ENCODE peak calls at places on chromosomes 13 and 19, in ten cellular contexts. V is G401; W is lung microvascular endothelial cell; J is ELR; T is activated CD4-positive, CD25-positive, alpha-beta regulatory T cell; S is heart right ventricle; X is GF-D8; O is NCI-H1092; E is neural crest cell; K is BJ. I is an unnamed sample.
A peak's percentile ranks its signal among the peaks of the same experiment; 100 is the strongest.

GRCh38 chr13:41352935-41353801 is 42.1 kb downstream of the NAA16 start:
- DNase-seq in J (peak; percentile 65), W (peak; percentile 72), X (peak; percentile 16), E (peak; percentile 30), V (peak; percentile 68), T (no peak), O (peak; percentile 0), K (peak; percentile 16), S (no peak), I (no peak)

GRCh38 chr13:50594276-50594970 is 249.1 kb downstream of the DLEU7 start:
- DNase-seq in K (no peak), S (no peak), J (no peak), E (peak; percentile 18), V (no peak), O (no peak), T (no peak), X (no peak), W (no peak), I (no peak)

GRCh38 chr19:34313188-34313587 is 51.8 kb upstream of the GPI start:
- DNase-seq in T (no peak), W (no peak), S (no peak), V (no peak), E (no peak), K (no peak), O (no peak), J (peak; percentile 85), X (no peak), I (no peak)

GRCh38 chr19:16380943-16381755 is 56.5 kb downstream of the KLF2 start:
- DNase-seq in K (no peak), T (no peak), J (no peak), S (no peak), V (no peak), O (no peak), X (no peak), W (no peak), E (no peak), I (no peak)

GRCh38 chr19:5308471-5309437 is 31.9 kb downstream of the PTPRS start:
- DNase-seq in E (no peak), J (peak; percentile 39), T (no peak), O (peak; percentile 90), K (no peak), S (peak; percentile 54), V (peak; percentile 89), X (no peak), W (peak; percentile 91), I (no peak)

GRCh38 chr13:27976362-27977177 is 7.5 kb upstream of the CDX2 start:
- DNase-seq in O (no peak), K (no peak), E (no peak), X (no peak), S (no peak), V (no peak), T (no peak), W (no peak), J (no peak), I (no peak)

GRCh38 chr19:39558623-39559117 is 18.7 kb upstream of the EID2 start:
- DNase-seq in X (no peak), W (no peak), E (no peak), V (no peak), S (no peak), J (no peak), T (no peak), O (no peak), K (no peak), I (no peak)

GRCh38 chr19:7460562-7460966 is 28.3 kb downstream of the PEX11G start:
- DNase-seq in O (no peak), S (no peak), X (no peak), T (no peak), V (no peak), J (peak; percentile 86), W (no peak), E (no peak), K (no peak), I (no peak)

GRCh38 chr19:13149628-13150186 is 468 bp downstream of the STX10 start:
- DNase-seq in E (peak; percentile 36), T (no peak), S (peak; percentile 58), W (peak; percentile 65), O (peak; percentile 57), V (peak; percentile 43), J (peak; percentile 76), K (no peak), X (no peak), I (no peak)

GRCh38 chr13:112756967-112757758 is 67.3 kb downstream of the ATP11A start:
- DNase-seq in O (peak; percentile 77), T (no peak), X (no peak), S (no peak), K (no peak), J (no peak), E (peak; percentile 41), W (no peak), V (peak; percentile 8), I (no peak)

GRCh38 chr13:98147521-98147920 is 4.6 kb downstream of the FARP1 start:
- DNase-seq in O (no peak), W (no peak), X (no peak), J (peak; percentile 35), S (no peak), E (no peak), K (no peak), T (no peak), V (no peak), I (no peak)

GRCh38 chr19:632228-633067 is 889 bp downstream of the POLRMT start:
- DNase-seq in W (peak; percentile 57), K (no peak), E (peak; percentile 52), J (peak; percentile 78), X (peak; percentile 26), S (no peak), O (no peak), T (no peak), V (no peak), I (no peak)

GRCh38 chr19:40236366-40236765 is 9.9 kb upstream of the CCNP start:
- DNase-seq in V (no peak), X (no peak), O (no peak), K (no peak), W (no peak), J (no peak), T (no peak), S (no peak), E (no peak), I (no peak)

GRCh38 chr13:23657056-23657455 is 86.8 kb downstream of the TNFRSF19 start:
- DNase-seq in J (no peak), X (no peak), O (peak; percentile 50), W (no peak), T (no peak), E (no peak), K (no peak), V (no peak), S (no peak), I (no peak)

GRCh38 chr13:38804536-38804935 is 117.7 kb downstream of the FREM2 start:
- DNase-seq in S (no peak), O (no peak), V (no peak), T (no peak), K (no peak), X (no peak), W (no peak), E (no peak), J (peak; percentile 34), I (no peak)

GRCh38 chr19:16915734-16916133 is 26.9 kb downstream of the F2RL3 start:
- DNase-seq in K (no peak), X (no peak), J (no peak), T (no peak), W (no peak), V (no peak), O (no peak), E (no peak), S (no peak), I (no peak)

GRCh38 chr19:867855-868457 is 8.5 kb downstream of the CFD start:
- DNase-seq in E (no peak), O (no peak), T (no peak), J (no peak), K (no peak), S (no peak), W (no peak), V (no peak), X (no peak), I (no peak)

GRCh38 chr19:2041436-2041685 is 9.7 kb downstream of the MKNK2 start:
- DNase-seq in W (no peak), J (no peak), O (no peak), E (no peak), X (no peak), K (no peak), S (no peak), V (no peak), T (no peak), I (no peak)

GRCh38 chr19:48413879-48414623 is 20.6 kb downstream of the GRIN2D start:
- DNase-seq in T (no peak), V (no peak), J (peak; percentile 57), X (no peak), S (no peak), K (no peak), O (no peak), W (no peak), E (no peak), I (no peak)

GRCh38 chr19:17757125-17757524 is 5.8 kb downstream of the FCHO1 start:
- DNase-seq in S (peak; percentile 76), X (no peak), J (peak; percentile 62), O (peak; percentile 84), T (no peak), E (no peak), W (peak; percentile 63), V (peak; percentile 58), K (no peak), I (no peak)

GRCh38 chr19:48405010-48405659 is 11.7 kb downstream of the GRIN2D start:
- DNase-seq in K (no peak), T (no peak), O (no peak), V (no peak), X (no peak), E (no peak), W (no peak), J (no peak), S (no peak), I (no peak)

GRCh38 chr13:104586010-104586746 is 1520.0 kb upstream of the SLC10A2 start:
- DNase-seq in E (no peak), V (no peak), O (no peak), X (no peak), J (peak; percentile 64), W (no peak), T (no peak), S (no peak), K (no peak), I (no peak)

GRCh38 chr19:34964598-34964997 is 569 bp upstream of the ZNF792 start:
- DNase-seq in O (no peak), X (no peak), E (no peak), T (no peak), K (no peak), J (no peak), V (no peak), W (no peak), S (no peak), I (no peak)

GRCh38 chr19:33175886-33176669 is 18.1 kb upstream of the LRP3 start:
- DNase-seq in X (no peak), J (peak; percentile 52), T (no peak), K (no peak), S (no peak), E (no peak), V (no peak), O (no peak), W (peak; percentile 59), I (no peak)

GRCh38 chr13:35818577-35819165 is 312.5 kb downstream of the DCLK1 start:
- DNase-seq in T (no peak), J (peak; percentile 66), E (no peak), K (no peak), O (no peak), S (no peak), W (peak; percentile 58), V (peak; percentile 81), X (no peak), I (no peak)

GRCh38 chr13:23941216-23941615 is 43.9 kb upstream of the C1QTNF9B start:
- DNase-seq in V (no peak), E (no peak), T (no peak), X (no peak), O (no peak), J (no peak), K (no peak), S (no peak), W (no peak), I (no peak)

GRCh38 chr19:7500811-7501450 is 12.1 kb upstream of the PEX11G start:
- DNase-seq in S (no peak), T (no peak), W (peak; percentile 87), V (peak; percentile 90), O (peak; percentile 71), X (peak; percentile 74), K (no peak), J (peak; percentile 55), E (peak; percentile 69), I (no peak)

GRCh38 chr13:106491928-106492327 is 43.5 kb downstream of the EFNB2 start:
- DNase-seq in O (no peak), S (no peak), T (no peak), E (peak; percentile 32), W (no peak), K (no peak), V (no peak), X (no peak), J (no peak), I (no peak)